ENCODE peak calls at places on chromosomes 6 and 20, in four cellular contexts. One of them, this sample, is unnamed.

GRCh38 chr20:38270869-38271608 is 10.5 kb upstream of the KIAA1755 start:
- DNase-seq in kidney epithelial cell: peak
- DNase-seq in neural progenitor cell: no peak
- DNase-seq in cardiac fibroblast: peak
- DNase-seq in this sample: peak

GRCh38 chr20:32333988-32334885 is 23.9 kb upstream of the ASXL1 start:
- DNase-seq in kidney epithelial cell: no peak
- DNase-seq in neural progenitor cell: no peak
- DNase-seq in cardiac fibroblast: peak
- DNase-seq in this sample: no peak

GRCh38 chr20:53611449-53611894 is 17.8 kb upstream of the ZNF217 start:
- DNase-seq in kidney epithelial cell: peak
- DNase-seq in neural progenitor cell: peak
- DNase-seq in cardiac fibroblast: peak
- DNase-seq in this sample: peak

GRCh38 chr6:116859264-116859663 is 17.8 kb upstream of the RFX6 start:
- DNase-seq in kidney epithelial cell: no peak
- DNase-seq in neural progenitor cell: no peak
- DNase-seq in cardiac fibroblast: no peak
- DNase-seq in this sample: no peak

GRCh38 chr6:25249133-25249532 is 30.0 kb upstream of the CARMIL1 start:
- DNase-seq in kidney epithelial cell: no peak
- DNase-seq in neural progenitor cell: no peak
- DNase-seq in cardiac fibroblast: no peak
- DNase-seq in this sample: no peak

GRCh38 chr6:93219447-93219846 is 199.9 kb downstream of the EPHA7 start:
- DNase-seq in kidney epithelial cell: no peak
- DNase-seq in neural progenitor cell: no peak
- DNase-seq in cardiac fibroblast: no peak
- DNase-seq in this sample: no peak

GRCh38 chr6:2875840-2876207 is 27.3 kb downstream of the SERPINB9 start:
- DNase-seq in kidney epithelial cell: no peak
- DNase-seq in neural progenitor cell: peak
- DNase-seq in cardiac fibroblast: peak
- DNase-seq in this sample: no peak

GRCh38 chr20:10540636-10541493 is 105.8 kb downstream of the SLX4IP start:
- DNase-seq in kidney epithelial cell: peak
- DNase-seq in neural progenitor cell: no peak
- DNase-seq in cardiac fibroblast: peak
- DNase-seq in this sample: peak

GRCh38 chr6:43310137-43310536 is 1.5 kb upstream of the CRIP3 start:
- DNase-seq in kidney epithelial cell: no peak
- DNase-seq in neural progenitor cell: no peak
- DNase-seq in cardiac fibroblast: no peak
- DNase-seq in this sample: no peak

GRCh38 chr6:106739387-106739786 is 110.0 kb downstream of the QRSL1 start:
- DNase-seq in kidney epithelial cell: no peak
- DNase-seq in neural progenitor cell: no peak
- DNase-seq in cardiac fibroblast: no peak
- DNase-seq in this sample: no peak

GRCh38 chr6:40328376-40328987 is 258.7 kb downstream of the LRFN2 start:
- DNase-seq in kidney epithelial cell: no peak
- DNase-seq in neural progenitor cell: peak
- DNase-seq in cardiac fibroblast: no peak
- DNase-seq in this sample: no peak

GRCh38 chr6:37134622-37135191 is 35.2 kb upstream of the PIM1 start:
- DNase-seq in kidney epithelial cell: peak
- DNase-seq in neural progenitor cell: no peak
- DNase-seq in cardiac fibroblast: peak
- DNase-seq in this sample: peak

GRCh38 chr6:154888426-154888825 is 106.7 kb upstream of the TIAM2 start:
- DNase-seq in kidney epithelial cell: no peak
- DNase-seq in neural progenitor cell: peak
- DNase-seq in cardiac fibroblast: no peak
- DNase-seq in this sample: no peak

GRCh38 chr6:12009904-12010634 is 2.0 kb upstream of the HIVEP1 start:
- DNase-seq in kidney epithelial cell: no peak
- DNase-seq in neural progenitor cell: no peak
- DNase-seq in cardiac fibroblast: peak
- DNase-seq in this sample: no peak

GRCh38 chr6:132054525-132054924 is 103.4 kb upstream of the CCN2 start:
- DNase-seq in kidney epithelial cell: no peak
- DNase-seq in neural progenitor cell: no peak
- DNase-seq in cardiac fibroblast: peak
- DNase-seq in this sample: no peak

DNA sequence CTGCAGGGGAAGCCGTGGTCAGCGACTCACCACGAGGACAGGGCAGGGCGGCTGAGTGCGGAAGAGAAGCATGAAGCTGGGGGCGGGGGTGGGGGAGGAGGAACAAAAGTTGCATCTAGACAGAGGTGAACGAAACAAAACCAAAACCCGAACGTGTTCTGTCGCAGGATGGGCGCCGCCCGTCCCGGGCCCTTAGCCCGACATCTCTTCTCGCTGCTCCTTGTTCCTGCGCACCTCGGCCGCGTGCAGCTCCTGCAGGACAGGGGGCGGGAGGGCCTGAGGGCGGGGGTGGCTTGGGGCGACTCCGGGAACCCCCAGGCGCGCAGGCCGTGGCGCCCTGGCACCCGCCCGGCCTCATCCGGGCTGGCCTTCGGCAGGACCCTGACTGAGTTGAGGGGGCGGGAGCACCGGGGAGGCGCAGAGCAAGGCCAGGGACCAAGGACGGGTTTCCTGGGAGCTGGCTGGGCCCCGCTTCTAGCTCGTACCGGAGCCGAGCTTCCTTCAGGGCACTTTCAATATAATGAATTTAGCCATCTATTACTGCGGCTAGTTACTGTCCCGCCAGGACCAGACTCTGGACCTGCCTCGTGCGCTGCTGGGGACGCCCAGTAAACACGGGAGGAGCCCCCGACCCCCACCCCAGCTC is 12.0 kb downstream of the STMN3 start:
- DNase-seq in kidney epithelial cell: no peak
- DNase-seq in neural progenitor cell: no peak
- DNase-seq in cardiac fibroblast: no peak
- DNase-seq in this sample: no peak
- H3K4me3 ChIP-seq in kidney epithelial cell: peak
- H3K4me3 ChIP-seq in neural progenitor cell: peak
- H3K4me3 ChIP-seq in cardiac fibroblast: peak
- H3K4me3 ChIP-seq in this sample: peak

DNA sequence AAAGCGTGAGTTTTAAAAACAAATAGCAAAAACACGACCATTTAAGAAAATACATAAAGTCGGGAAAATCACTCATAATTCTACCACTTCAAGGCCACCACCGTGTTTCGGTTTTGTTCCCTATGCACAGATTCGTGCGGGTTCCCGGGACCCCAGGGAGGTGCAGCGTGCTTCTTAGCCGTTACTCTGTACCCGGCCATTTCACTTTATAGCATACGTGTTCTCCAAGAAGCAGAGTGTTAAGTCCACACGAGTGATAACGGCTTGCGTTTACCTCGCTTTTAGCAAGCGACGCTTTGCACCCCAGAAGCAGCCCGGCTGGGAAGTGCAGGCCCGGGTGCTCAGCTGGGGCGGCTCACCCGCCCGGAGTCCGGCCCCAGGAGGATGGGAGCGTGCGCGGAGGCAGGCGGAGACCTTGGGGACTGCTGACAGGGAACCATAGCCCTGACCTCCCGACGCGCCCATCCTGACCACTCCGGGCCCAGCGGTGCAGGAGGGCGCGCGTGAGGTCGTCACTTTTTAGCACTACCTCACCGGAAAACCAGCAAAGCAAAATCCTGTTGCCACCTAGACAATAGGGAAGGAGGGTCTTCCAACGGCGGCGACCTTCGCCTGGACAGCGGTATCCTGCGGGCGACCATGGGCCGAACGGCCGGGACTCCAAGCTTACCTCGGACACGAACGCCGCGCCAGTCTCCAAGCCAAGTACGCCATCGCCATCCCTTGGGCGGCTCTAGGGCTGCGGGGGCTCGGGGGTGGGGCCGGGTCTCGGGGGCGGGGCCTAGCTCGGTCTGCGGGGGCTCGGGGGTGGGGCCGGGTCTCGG is at the start of gene ECI2:
- DNase-seq in kidney epithelial cell: no peak
- DNase-seq in neural progenitor cell: peak
- DNase-seq in cardiac fibroblast: peak
- DNase-seq in this sample: no peak
- TF ChIP-seq CTCF in kidney epithelial cell: no peak
- TF ChIP-seq CTCF in neural progenitor cell: no peak
- TF ChIP-seq CTCF in cardiac fibroblast: no peak
- TF ChIP-seq CTCF in this sample: no peak

DNA sequence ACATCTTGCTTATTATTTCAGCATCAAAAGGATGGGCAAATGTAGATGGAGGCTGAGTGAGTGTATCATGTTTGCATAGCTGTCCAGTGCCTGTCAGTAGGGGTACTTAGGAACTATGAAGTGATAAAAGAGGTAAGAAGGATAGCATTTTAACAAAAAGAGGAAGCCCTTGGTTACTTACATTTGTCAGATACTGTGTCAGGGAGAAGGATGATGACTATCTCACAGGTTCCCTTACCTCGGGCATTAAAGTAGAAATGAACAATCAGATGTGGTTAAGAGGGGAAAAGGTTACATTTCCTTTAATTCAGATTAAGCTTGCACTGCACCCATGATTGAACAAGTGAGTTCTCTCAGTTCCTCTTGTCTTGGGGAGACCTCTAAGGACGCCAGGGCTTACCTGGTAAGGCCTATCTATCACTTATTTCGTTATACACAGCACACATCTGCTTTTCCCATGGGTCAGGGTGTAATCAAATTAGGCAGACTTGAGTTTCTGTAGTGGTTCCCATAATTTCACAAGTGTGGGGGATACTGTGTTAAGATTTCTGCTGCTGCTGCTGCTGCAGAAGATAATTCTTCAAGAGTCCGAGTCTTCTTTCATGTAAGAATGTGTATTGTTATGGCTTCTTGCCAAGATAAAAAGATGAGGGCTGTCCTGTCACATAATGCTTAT is 4.5 kb downstream of the FOXO3 start:
- DNase-seq in kidney epithelial cell: no peak
- DNase-seq in neural progenitor cell: no peak
- DNase-seq in cardiac fibroblast: no peak
- DNase-seq in this sample: no peak
- H3K4me3 ChIP-seq in kidney epithelial cell: no peak
- H3K4me3 ChIP-seq in neural progenitor cell: no peak
- H3K4me3 ChIP-seq in cardiac fibroblast: peak
- H3K4me3 ChIP-seq in this sample: no peak

GRCh38 chr6:166330612-166331011 is 11.7 kb downstream of the SFT2D1 start:
- DNase-seq in kidney epithelial cell: no peak
- DNase-seq in neural progenitor cell: peak
- DNase-seq in cardiac fibroblast: peak
- DNase-seq in this sample: no peak
- TF ChIP-seq CTCF in kidney epithelial cell: peak
- TF ChIP-seq CTCF in neural progenitor cell: peak
- TF ChIP-seq CTCF in cardiac fibroblast: peak
- TF ChIP-seq CTCF in this sample: peak

DNA sequence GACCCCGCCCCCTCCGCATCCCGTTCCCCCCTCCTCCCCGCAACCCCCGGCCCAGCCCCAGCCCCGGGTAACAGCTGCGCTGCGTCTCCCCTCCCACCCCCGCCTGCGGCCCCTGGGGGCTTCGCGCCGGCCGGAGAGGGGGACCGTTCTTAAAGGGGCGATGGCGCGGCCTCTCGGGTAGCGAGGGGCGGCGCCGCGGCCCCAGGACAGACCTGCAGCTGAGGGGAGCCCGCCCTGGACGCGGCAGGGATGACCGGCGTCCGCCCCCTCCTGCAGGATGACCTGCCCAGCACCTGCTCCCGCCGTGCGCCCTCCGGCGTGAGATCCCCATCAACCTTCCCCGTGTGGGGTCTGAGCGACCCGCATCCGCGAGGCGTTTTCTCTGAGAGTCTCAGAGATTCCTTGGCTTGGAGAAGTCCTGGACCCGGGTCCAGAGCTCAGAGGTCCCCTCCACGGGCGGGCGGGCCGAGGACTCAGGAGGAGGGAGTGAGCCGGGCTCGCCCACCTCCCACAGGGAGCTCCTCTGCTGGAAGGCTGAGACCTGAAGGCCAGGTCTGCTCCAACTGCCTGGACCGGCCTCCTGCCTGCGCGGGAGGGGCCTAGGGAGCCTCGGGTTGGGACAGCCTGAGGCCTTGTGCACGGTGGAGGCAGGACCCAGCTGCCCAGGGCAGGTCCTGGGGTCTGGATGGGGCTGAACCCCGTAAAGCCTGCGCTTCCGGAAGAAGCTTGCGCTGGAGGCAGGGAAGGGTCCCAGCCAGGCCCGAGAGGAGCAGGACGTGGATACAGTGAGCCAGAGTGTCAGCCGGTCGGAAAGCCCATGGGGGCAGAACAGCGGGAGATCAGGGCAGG is 497 bp upstream of the NKAIN4 start:
- DNase-seq in kidney epithelial cell: no peak
- DNase-seq in neural progenitor cell: peak
- DNase-seq in cardiac fibroblast: no peak
- DNase-seq in this sample: no peak
- H3K4me3 ChIP-seq in kidney epithelial cell: peak
- H3K4me3 ChIP-seq in neural progenitor cell: peak
- H3K4me3 ChIP-seq in cardiac fibroblast: no peak
- H3K4me3 ChIP-seq in this sample: no peak

GRCh38 chr6:170045563-170045960 is 245.3 kb downstream of the DLL1 start:
- DNase-seq in kidney epithelial cell: no peak
- DNase-seq in neural progenitor cell: no peak
- DNase-seq in cardiac fibroblast: no peak
- DNase-seq in this sample: no peak

GRCh38 chr6:170044836-170045562 is 245.9 kb downstream of the DLL1 start:
- DNase-seq in kidney epithelial cell: no peak
- DNase-seq in neural progenitor cell: no peak
- DNase-seq in cardiac fibroblast: no peak
- DNase-seq in this sample: no peak

GRCh38 chr6:170042596-170043118 is 248.2 kb downstream of the DLL1 start:
- DNase-seq in kidney epithelial cell: no peak
- DNase-seq in neural progenitor cell: no peak
- DNase-seq in cardiac fibroblast: no peak
- DNase-seq in this sample: no peak

GRCh38 chr6:170043150-170043819 is 247.6 kb downstream of the DLL1 start:
- DNase-seq in kidney epithelial cell: no peak
- DNase-seq in neural progenitor cell: no peak
- DNase-seq in cardiac fibroblast: no peak
- DNase-seq in this sample: no peak

DNA sequence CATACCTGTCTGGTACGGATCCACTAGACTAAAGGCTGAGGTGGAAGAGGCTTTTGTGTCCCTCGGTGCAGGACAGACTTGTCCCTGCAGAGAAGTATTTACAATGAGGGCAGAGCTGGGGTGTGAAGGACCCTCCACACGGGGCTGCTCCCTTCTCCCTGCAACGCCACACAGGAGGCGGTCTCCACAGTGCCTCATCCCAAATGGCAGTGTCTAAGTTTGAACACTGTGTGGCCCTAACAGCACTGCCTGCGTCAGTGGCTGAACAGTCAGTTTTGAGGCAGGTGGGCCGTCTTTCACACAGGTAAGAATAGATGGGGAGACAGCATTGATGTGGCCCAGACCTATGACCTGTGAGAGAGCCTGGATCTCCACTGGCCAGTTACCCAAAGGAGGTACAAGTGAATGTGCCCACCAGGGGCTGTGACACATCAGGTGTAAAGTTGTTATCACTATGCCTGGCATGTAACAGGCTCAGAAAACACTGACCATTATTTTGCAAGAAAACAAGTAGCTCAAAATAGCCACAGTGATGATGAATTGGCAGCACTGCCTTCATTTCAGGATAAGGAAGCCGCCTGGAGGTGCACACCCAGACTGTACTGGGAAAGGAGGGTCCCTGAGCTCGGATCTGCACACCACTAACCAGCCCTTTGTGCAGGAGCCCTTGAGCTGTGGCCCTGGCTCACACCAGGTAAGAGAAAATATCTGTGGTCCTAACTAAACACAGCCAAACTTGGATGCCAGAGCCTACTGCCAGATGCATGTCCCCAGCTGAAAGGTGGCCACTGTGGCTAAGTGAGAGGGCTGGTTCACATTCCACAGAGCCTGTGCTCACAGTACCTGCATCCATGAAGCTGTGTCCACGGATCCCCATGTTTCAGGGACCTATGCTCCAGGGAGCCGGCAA is 246.7 kb downstream of the DLL1 start:
- DNase-seq in kidney epithelial cell: no peak
- DNase-seq in neural progenitor cell: no peak
- DNase-seq in cardiac fibroblast: no peak
- DNase-seq in this sample: no peak
- TF ChIP-seq CTCF in kidney epithelial cell: no peak
- TF ChIP-seq CTCF in neural progenitor cell: no peak
- TF ChIP-seq CTCF in cardiac fibroblast: no peak
- TF ChIP-seq CTCF in this sample: no peak

This sample was measured in astrocyte of the cerebellum.